ENCODE peak calls at places on chromosomes 5 and 9, in seven cellular contexts. B is stomach, U is transverse colon, M is upper lobe of left lung, K is suprapubic skin, G is K562, Z is SK-N-SH. X is an unnamed sample. For H3K9me3, the result is how much of the 10 kb centered on the place peaks cover.

GRCh38 chr5:81424728-81425127 is 30.8 kb upstream of the ACOT12 start:
- DNase-seq in Z (no peak), K (no peak), B (no peak), G (no peak), M (no peak), U (no peak), X (no peak)

GRCh38 chr5:174217527-174217926 is 172.0 kb downstream of the NSG2 start:
- DNase-seq in B (no peak), G (peak), Z (no peak), U (no peak), K (no peak), M (no peak), X (no peak)

GRCh38 chr5:146947181-146947941 is 68.8 kb upstream of the PPP2R2B start:
- DNase-seq in B (no peak), K (no peak), G (peak), M (no peak), U (no peak), Z (peak), X (no peak)

GRCh38 chr5:172757394-172758010 is 13.5 kb downstream of the DUSP1 start:
- DNase-seq in M (no peak), U (no peak), G (no peak), Z (no peak), B (no peak), K (peak), X (no peak)

GRCh38 chr9:15390200-15390599 is 32.5 kb upstream of the SNAPC3 start:
- DNase-seq in K (no peak), Z (no peak), U (no peak), G (no peak), M (no peak), B (no peak), X (no peak)

GRCh38 chr9:34086889-34087288 is 38.2 kb upstream of the UBAP2 start:
- DNase-seq in M (no peak), B (no peak), G (no peak), Z (no peak), K (no peak), U (no peak), X (no peak)

GRCh38 chr9:33132249-33132772 is 34.8 kb downstream of the B4GALT1 start:
- DNase-seq in K (peak), U (no peak), G (no peak), M (no peak), Z (no peak), B (no peak), X (no peak)

GRCh38 chr5:127634007-127634406 is 14.9 kb upstream of the CTXN3 start:
- DNase-seq in B (no peak), G (no peak), M (no peak), Z (no peak), U (no peak), K (no peak), X (no peak)

GRCh38 chr9:17063535-17064135 is 71.2 kb upstream of the CNTLN start:
- DNase-seq in Z (peak), G (peak), K (no peak), B (no peak), M (no peak), U (no peak), X (no peak)

GRCh38 chr9:126232461-126232860 is 94.2 kb upstream of the MVB12B start:
- DNase-seq in Z (peak), G (no peak), M (no peak), U (no peak), K (no peak), B (no peak), X (no peak)

GRCh38 chr5:102089883-102090282 is 206.2 kb downstream of the SLCO4C1 start:
- DNase-seq in U (no peak), K (no peak), Z (no peak), B (no peak), G (no peak), M (no peak), X (no peak)

GRCh38 chr9:35951736-35952135 is 6.2 kb downstream of the OR2S2 start:
- DNase-seq in U (no peak), Z (no peak), K (no peak), B (no peak), M (no peak), G (no peak), X (no peak)

GRCh38 chr5:39175273-39175955 is 43.9 kb downstream of the FYB1 start:
- DNase-seq in K (no peak), Z (no peak), M (no peak), G (peak), B (no peak), U (no peak), X (no peak)

GRCh38 chr9:111658943-111659342 is 2.5 kb upstream of the GNG10 start:
- DNase-seq in G (peak), U (peak), Z (no peak), K (no peak), B (no peak), M (no peak), X (no peak)

GRCh38 chr5:31854625-31855526 is 215.9 kb downstream of the PDZD2 start:
- DNase-seq in G (no peak), Z (peak), B (peak), M (peak), U (no peak), K (peak), X (no peak)

GRCh38 chr5:132756542-132756941 is 9.3 kb downstream of the CCNI2 start:
- DNase-seq in U (peak), B (no peak), M (no peak), K (no peak), G (no peak), Z (no peak), X (peak)

GRCh38 chr5:173554989-173555705 is 61.3 kb downstream of the BOD1 start:
- DNase-seq in M (peak), K (peak), Z (peak), B (no peak), G (no peak), U (no peak), X (no peak)

GRCh38 chr5:123438244-123438643 is 15.0 kb upstream of the CEP120 start:
- DNase-seq in M (no peak), Z (no peak), U (no peak), B (no peak), G (no peak), K (no peak), X (no peak)

GRCh38 chr9:134212809-134213507 is 48.6 kb upstream of the RNU6ATAC start:
- DNase-seq in B (no peak), K (no peak), Z (peak), G (no peak), M (no peak), U (no peak), X (no peak)

GRCh38 chr5:647311-647710 is 35.2 kb downstream of the CEP72 start:
- DNase-seq in K (no peak), Z (no peak), G (no peak), M (no peak), U (no peak), B (no peak), X (no peak)

GRCh38 chr5:152349683-152350526 is 55.2 kb downstream of the NMUR2 start:
- DNase-seq in K (no peak), Z (peak), G (peak), M (no peak), B (peak), U (peak), X (no peak)

GRCh38 chr5:126477281-126477680 is 54.1 kb downstream of the GRAMD2B start:
- DNase-seq in Z (no peak), M (no peak), B (no peak), G (no peak), K (no peak), U (no peak), X (no peak)

GRCh38 chr5:139243425-139243965 is 45.3 kb upstream of the SIL1 start:
- DNase-seq in U (no peak), M (no peak), G (no peak), K (no peak), B (no peak), Z (no peak), X (no peak)

GRCh38 chr9:107667269-107667681 is 177.7 kb upstream of the KLF4 start:
- DNase-seq in G (no peak), M (no peak), U (no peak), K (no peak), B (no peak), Z (no peak), X (no peak)

GRCh38 chr5:16902846-16903245 is 33.2 kb downstream of the MYO10 start:
- DNase-seq in G (no peak), K (peak), U (no peak), B (peak), Z (no peak), M (no peak), X (no peak)

GRCh38 chr9:113578279-113578865 is 114.8 kb downstream of the RGS3 start:
- DNase-seq in B (no peak), G (no peak), Z (no peak), M (no peak), U (no peak), K (no peak), X (no peak)

GRCh38 chr5:180102636-180103035 is 31.1 kb upstream of the RNF130 start:
- DNase-seq in U (no peak), G (no peak), M (no peak), Z (no peak), K (no peak), B (no peak), X (no peak)

GRCh38 chr9:80554856-80555255 is 983.1 kb downstream of the TLE4 start:
- DNase-seq in M (no peak), B (no peak), K (no peak), U (no peak), Z (no peak), G (no peak), X (no peak)

GRCh38 chr5:121969660-121970295 is 8.0 kb downstream of the SRFBP1 start:
- DNase-seq in U (no peak), Z (no peak), K (no peak), G (no peak), M (no peak), B (no peak), X (no peak)

GRCh38 chr5:6576861-6577501 is 55.9 kb downstream of the NSUN2 start:
- DNase-seq in G (peak), B (no peak), Z (peak), U (no peak), M (no peak), K (no peak), X (no peak)

GRCh38 chr9:90459321-90459720 is 183.3 kb downstream of the DIRAS2 start:
- DNase-seq in G (no peak), B (no peak), K (no peak), Z (no peak), M (no peak), U (no peak), X (no peak)

GRCh38 chr9:77598510-77598909 is 49.6 kb downstream of the GNA14 start:
- DNase-seq in M (no peak), U (no peak), B (no peak), Z (no peak), K (no peak), G (no peak), X (no peak)

GRCh38 chr5:141574122-141574510 is 44.7 kb downstream of the DIAPH1 start:
- DNase-seq in B (no peak), K (no peak), M (no peak), Z (no peak), G (no peak), U (no peak), X (no peak)

GRCh38 chr5:173641171-173641570 is 24.7 kb upstream of the BOD1 start:
- DNase-seq in U (no peak), Z (no peak), B (no peak), M (no peak), K (no peak), G (no peak), X (no peak)

GRCh38 chr9:114372971-114373591 is 14.7 kb downstream of the AKNA start:
- DNase-seq in B (peak), G (no peak), Z (no peak), U (peak), K (no peak), M (no peak), X (no peak)

GRCh38 chr5:79974896-79975295 is 16.2 kb downstream of the MTX3 start:
- DNase-seq in G (no peak), Z (no peak), B (no peak), M (no peak), K (no peak), U (no peak), X (no peak)

GRCh38 chr9:93958121-93958874 is 3.1 kb upstream of the BARX1 start:
- DNase-seq in U (no peak), K (no peak), Z (peak), M (peak), G (no peak), B (no peak), X (no peak)

GRCh38 chr5:56299212-56299611 is 66.1 kb upstream of the ANKRD55 start:
- DNase-seq in Z (no peak), G (no peak), M (no peak), B (no peak), K (no peak), U (no peak), X (no peak)

GRCh38 chr9:81266086-81266485 is 423.3 kb downstream of the TLE1 start:
- DNase-seq in U (no peak), G (no peak), M (no peak), Z (no peak), K (no peak), B (no peak), X (no peak)

GRCh38 chr5:168936511-168936910 is 357.3 kb upstream of the PANK3 start:
- DNase-seq in Z (no peak), G (no peak), K (no peak), B (no peak), U (no peak), M (no peak), X (no peak)
- H3K9me3 ChIP-seq in Z (under half), G (under half), K (under half), B (under half), U (under half), M (under half), X (under half)

GRCh38 chr9:22157831-22158230 is 148.7 kb upstream of the CDKN2B start:
- DNase-seq in U (no peak), Z (no peak), K (no peak), G (no peak), M (no peak), B (no peak), X (no peak)
- TF ChIP-seq POLR2AphosphoS5 in U (no peak), Z (no peak), K (no peak), G (no peak), M (no peak), B (no peak), X (no peak)

GRCh38 chr9:101403886-101404285 is 5.2 kb downstream of the ZNF189 start:
- DNase-seq in Z (no peak), M (no peak), G (no peak), U (no peak), B (no peak), K (no peak), X (no peak)

GRCh38 chr9:101409079-101409477 is 10.4 kb downstream of the ZNF189 start:
- DNase-seq in B (no peak), G (no peak), U (no peak), M (no peak), Z (no peak), K (no peak), X (no peak)

GRCh38 chr9:101408374-101409078 is 9.9 kb downstream of the ZNF189 start:
- DNase-seq in M (no peak), K (no peak), U (no peak), Z (no peak), G (no peak), B (no peak), X (no peak)
- H3K9me3 ChIP-seq in M (half or more), K (half or more), U (half or more), Z (half or more), G (half or more), B (half or more), X (half or more)

GRCh38 chr9:121305269-121305994 is 37.5 kb downstream of the GSN start:
- DNase-seq in Z (no peak), B (peak), K (peak), M (no peak), G (no peak), U (peak), X (no peak)
- TF ChIP-seq POLR2AphosphoS5 in Z (no peak), B (peak), K (peak), M (peak), G (no peak), U (no peak), X (peak)

GRCh38 chr5:175797521-175798038 is 73.8 kb upstream of the CPLX2 start:
- DNase-seq in M (no peak), Z (peak), B (no peak), U (no peak), G (no peak), K (no peak), X (no peak)

GRCh38 chr5:175795959-175796358 is 75.4 kb upstream of the CPLX2 start:
- DNase-seq in U (no peak), M (no peak), B (no peak), Z (no peak), K (no peak), G (no peak), X (no peak)

GRCh38 chr5:175798626-175799025 is 72.8 kb upstream of the CPLX2 start:
- DNase-seq in Z (no peak), B (no peak), U (no peak), K (no peak), M (no peak), G (no peak), X (no peak)

GRCh38 chr5:175800656-175801081 is 70.7 kb upstream of the CPLX2 start:
- DNase-seq in K (no peak), M (no peak), Z (peak), U (no peak), G (peak), B (no peak), X (no peak)

GRCh38 chr5:175796536-175797499 is 74.6 kb upstream of the CPLX2 start:
- DNase-seq in B (peak), Z (peak), K (peak), G (peak), M (peak), U (peak), X (no peak)
- H3K9me3 ChIP-seq in B (under half), Z (under half), K (under half), G (under half), M (under half), U (under half), X (under half)

GRCh38 chr5:91048073-91048472 is 335.0 kb downstream of the ARRDC3 start:
- DNase-seq in B (no peak), Z (no peak), M (no peak), K (no peak), G (no peak), U (no peak), X (no peak)
- TF ChIP-seq POLR2AphosphoS5 in B (no peak), Z (no peak), M (no peak), K (peak), G (no peak), U (no peak), X (no peak)

DNA sequence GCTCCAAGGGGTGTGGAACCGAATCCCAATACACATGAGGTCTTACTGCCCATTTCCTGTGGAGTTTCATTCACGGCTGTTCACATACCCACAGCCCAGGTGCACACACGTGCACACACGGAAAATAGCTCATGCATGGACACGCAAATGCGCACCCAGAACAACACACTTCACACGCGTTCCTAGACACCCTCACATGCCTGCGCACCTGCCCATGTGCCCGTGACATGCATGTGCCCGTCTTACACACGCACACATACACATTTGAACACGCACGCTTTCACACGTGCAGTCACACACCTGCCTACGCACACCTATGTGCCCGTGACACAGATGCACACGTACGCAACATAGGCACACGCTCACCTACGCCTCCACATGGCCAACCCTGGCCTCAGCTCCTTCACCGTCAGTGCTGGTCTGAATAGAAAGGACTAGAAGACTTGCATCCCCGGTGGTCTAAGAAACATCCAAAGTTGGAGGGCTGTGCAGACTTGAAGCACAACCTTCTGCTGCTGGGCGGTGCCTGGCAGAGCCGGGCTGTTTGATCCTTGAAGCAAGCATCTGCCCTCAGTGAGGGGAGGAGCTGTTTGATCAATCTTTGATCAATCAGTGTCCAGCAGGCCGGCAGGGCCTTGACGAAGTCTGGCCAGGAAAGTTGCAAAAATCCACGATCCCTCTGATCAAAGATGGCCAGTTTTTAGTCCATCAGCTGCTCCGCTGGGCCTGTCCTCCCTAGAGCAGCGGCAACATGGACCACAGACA is 164.7 kb downstream of the OLFM1 start:
- DNase-seq in G (no peak), B (no peak), Z (no peak), M (no peak), K (no peak), U (no peak), X (no peak)
- H3K9me3 ChIP-seq in G (under half), B (under half), Z (under half), M (under half), K (under half), U (under half), X (under half)

DNA sequence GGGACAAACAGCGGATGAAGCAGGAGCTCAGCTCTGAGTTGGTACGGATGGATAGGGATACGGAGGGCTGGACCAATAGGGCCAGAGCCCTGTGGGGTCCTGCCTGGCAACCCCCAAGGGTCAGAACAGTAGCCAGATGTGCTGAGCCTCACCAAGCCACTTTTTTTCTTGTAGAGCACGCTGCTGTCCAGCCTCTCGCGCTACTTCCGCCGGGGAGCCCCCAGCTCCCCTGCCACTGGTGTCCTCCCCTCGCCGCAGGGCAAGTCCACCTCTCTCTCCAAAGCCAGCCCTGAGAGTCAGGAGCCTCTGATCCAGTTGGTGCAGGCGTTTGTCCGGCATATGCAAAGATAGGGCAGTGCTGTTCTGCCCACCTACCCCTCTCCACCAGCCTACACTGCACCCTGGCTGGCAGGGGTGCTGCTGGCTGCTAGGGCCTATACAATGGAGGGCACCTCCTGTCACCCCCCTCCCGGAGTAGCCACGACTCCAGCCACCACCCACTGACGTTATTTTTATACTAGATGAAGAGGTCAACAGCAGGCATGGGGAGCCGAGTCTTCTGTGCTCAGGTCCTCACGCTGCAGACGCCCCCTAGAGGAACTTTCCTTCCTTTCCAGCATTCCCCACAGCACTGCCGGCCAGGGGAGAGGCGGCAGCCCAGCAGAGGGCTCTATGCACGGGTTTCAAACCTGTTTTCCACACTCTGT is 21.6 kb downstream of the SH3GLB2 start:
- DNase-seq in M (peak), Z (peak), B (peak), G (peak), K (no peak), U (peak), X (no peak)
- TF ChIP-seq POLR2AphosphoS5 in M (no peak), Z (no peak), B (peak), G (peak), K (no peak), U (no peak), X (peak)